ENCODE peak calls at places on chromosomes 2 and 18, in seven cellular contexts. R is substantia nigra; B is body of pancreas; J is right lobe of liver; S is CD8-positive, alpha-beta memory T cell; D is lower lobe of right lung; H is tibial artery. W is an unnamed sample.

GRCh38 chr2:240925576-240926515 is 19.7 kb downstream of the CROCC2 start:
- DNase-seq in D (peak; percentile 44), R (no peak), S (no peak), H (peak; percentile 63), B (peak; percentile 11), J (peak; percentile 16), W (peak; percentile 66)

GRCh38 chr18:53796042-53796729 is 428.3 kb downstream of the MBD2 start:
- DNase-seq in H (peak; percentile 60), B (no peak), R (no peak), J (no peak), S (no peak), D (no peak), W (no peak)

GRCh38 chr2:127675335-127676261 is at the start of gene LIMS2:
- DNase-seq in S (no peak), B (no peak), J (peak; percentile 71), D (peak; percentile 74), H (no peak), R (no peak), W (peak; percentile 81)

GRCh38 chr2:57692395-57692794 is 354.2 kb upstream of the VRK2 start:
- DNase-seq in R (no peak), S (no peak), D (no peak), B (no peak), H (no peak), J (no peak), W (no peak)

GRCh38 chr2:32715391-32715841 is 87.6 kb downstream of the TTC27 start:
- DNase-seq in B (no peak), H (no peak), S (no peak), D (no peak), J (no peak), R (no peak), W (no peak)

GRCh38 chr2:235552671-235553070 is 58.8 kb downstream of the AGAP1 start:
- DNase-seq in S (no peak), D (no peak), H (no peak), J (no peak), R (no peak), B (no peak), W (peak; percentile 26)

GRCh38 chr2:61855178-61855523 is 1.3 kb upstream of the FAM161A start:
- DNase-seq in S (no peak), D (no peak), B (peak; percentile 48), J (peak; percentile 21), R (no peak), H (no peak), W (no peak)

GRCh38 chr2:188181035-188181434 is 110.6 kb upstream of the GULP1 start:
- DNase-seq in B (no peak), J (no peak), D (no peak), S (no peak), H (no peak), R (no peak), W (no peak)

GRCh38 chr18:78296152-78296551 is 683.5 kb upstream of the SALL3 start:
- DNase-seq in D (no peak), J (no peak), B (no peak), S (no peak), R (no peak), H (no peak), W (no peak)

GRCh38 chr2:191740016-191740419 is 62.1 kb downstream of the NABP1 start:
- DNase-seq in J (no peak), H (no peak), D (no peak), S (peak; percentile 14), R (no peak), B (no peak), W (no peak)

GRCh38 chr2:144131042-144131441 is 388.9 kb downstream of the ZEB2 start:
- DNase-seq in D (no peak), J (no peak), R (no peak), B (no peak), H (no peak), S (no peak), W (no peak)

GRCh38 chr2:20361903-20362302 is 11.3 kb upstream of the PUM2 start:
- DNase-seq in D (no peak), S (no peak), H (no peak), B (no peak), J (no peak), R (no peak), W (no peak)

GRCh38 chr2:210287301-210287700 is 27.7 kb downstream of the MYL1 start:
- DNase-seq in B (no peak), H (no peak), S (no peak), J (no peak), R (no peak), D (no peak), W (no peak)

GRCh38 chr18:63999871-64000270 is 30.0 kb downstream of the SERPINB8 start:
- DNase-seq in H (no peak), D (no peak), B (no peak), J (no peak), R (no peak), S (no peak), W (no peak)

GRCh38 chr18:74316257-74317180 is 880 bp downstream of the C18orf63 start:
- DNase-seq in H (no peak), R (no peak), J (no peak), S (no peak), D (no peak), B (no peak), W (peak; percentile 45)

GRCh38 chr2:174343638-174344455 is 9.1 kb downstream of the SP9 start:
- DNase-seq in B (no peak), S (no peak), J (no peak), R (no peak), D (no peak), H (no peak), W (peak; percentile 58)

GRCh38 chr2:206154197-206154596 is 5.0 kb downstream of the NDUFS1 start:
- DNase-seq in J (no peak), S (no peak), R (no peak), D (no peak), B (no peak), H (no peak), W (no peak)

GRCh38 chr2:43020296-43020695 is 206.1 kb downstream of the ZFP36L2 start:
- DNase-seq in D (no peak), B (no peak), J (no peak), S (no peak), H (peak; percentile 24), R (no peak), W (no peak)

GRCh38 chr2:108542071-108542470 is 7.8 kb downstream of the LIMS1 start:
- DNase-seq in J (no peak), B (no peak), D (no peak), S (no peak), R (no peak), H (no peak), W (no peak)

GRCh38 chr2:15691586-15692310 is 100.1 kb downstream of the DDX1 start:
- DNase-seq in S (no peak), B (no peak), D (no peak), J (no peak), H (no peak), R (no peak), W (no peak)

GRCh38 chr2:120912101-120912985 is 176.7 kb downstream of the GLI2 start:
- DNase-seq in J (no peak), H (peak; percentile 85), B (no peak), S (no peak), D (peak; percentile 82), R (no peak), W (peak; percentile 52)
- H3K27ac ChIP-seq in J (no peak overlapping the region), H (peak overlapping the region; percentile 90), B (no peak overlapping the region), S (no peak overlapping the region), D (peak overlapping the region; percentile 31), R (no peak overlapping the region), W (no peak overlapping the region)

GRCh38 chr2:151760139-151760650 is 25.9 kb upstream of the NEB start:
- DNase-seq in H (no peak), J (no peak), S (no peak), B (no peak), D (no peak), R (no peak), W (no peak)
- H3K27ac ChIP-seq in H (no peak overlapping the region), J (no peak overlapping the region), S (no peak overlapping the region), B (no peak overlapping the region), D (no peak overlapping the region), R (no peak overlapping the region), W (no peak overlapping the region)

GRCh38 chr2:110875384-110875725 is 143.0 kb downstream of the ACOXL start:
- DNase-seq in B (no peak), S (no peak), R (no peak), D (no peak), J (no peak), H (no peak), W (no peak)

GRCh38 chr2:110873056-110873502 is 140.7 kb downstream of the ACOXL start:
- DNase-seq in H (no peak), D (no peak), S (no peak), R (no peak), B (no peak), J (no peak), W (no peak)

GRCh38 chr2:110874565-110875383 is 142.4 kb downstream of the ACOXL start:
- DNase-seq in R (no peak), J (no peak), B (no peak), S (no peak), D (no peak), H (no peak), W (no peak)

GRCh38 chr2:110872521-110872920 is 140.1 kb downstream of the ACOXL start:
- DNase-seq in S (no peak), R (no peak), D (no peak), J (no peak), H (no peak), B (no peak), W (no peak)

GRCh38 chr2:110873597-110874525 is 141.5 kb downstream of the ACOXL start:
- DNase-seq in D (no peak), B (no peak), H (no peak), J (no peak), S (no peak), R (no peak), W (no peak)
- H3K27ac ChIP-seq in D (no peak overlapping the region), B (no peak overlapping the region), H (no peak overlapping the region), J (no peak overlapping the region), S (no peak overlapping the region), R (no peak overlapping the region), W (no peak overlapping the region)

GRCh38 chr2:172336681-172337080 is 90.7 kb upstream of the ITGA6 start:
- DNase-seq in D (no peak), J (no peak), R (no peak), H (no peak), B (no peak), S (no peak), W (no peak)

GRCh38 chr2:172342611-172343010 is 84.8 kb upstream of the ITGA6 start:
- DNase-seq in S (no peak), R (no peak), J (no peak), H (no peak), B (no peak), D (no peak), W (no peak)

GRCh38 chr2:172342056-172342455 is 85.3 kb upstream of the ITGA6 start:
- DNase-seq in B (no peak), D (no peak), H (no peak), R (no peak), J (no peak), S (no peak), W (no peak)

GRCh38 chr2:172340394-172340793 is 87.0 kb upstream of the ITGA6 start:
- DNase-seq in D (no peak), H (no peak), R (no peak), S (no peak), J (no peak), B (no peak), W (no peak)

DNA sequence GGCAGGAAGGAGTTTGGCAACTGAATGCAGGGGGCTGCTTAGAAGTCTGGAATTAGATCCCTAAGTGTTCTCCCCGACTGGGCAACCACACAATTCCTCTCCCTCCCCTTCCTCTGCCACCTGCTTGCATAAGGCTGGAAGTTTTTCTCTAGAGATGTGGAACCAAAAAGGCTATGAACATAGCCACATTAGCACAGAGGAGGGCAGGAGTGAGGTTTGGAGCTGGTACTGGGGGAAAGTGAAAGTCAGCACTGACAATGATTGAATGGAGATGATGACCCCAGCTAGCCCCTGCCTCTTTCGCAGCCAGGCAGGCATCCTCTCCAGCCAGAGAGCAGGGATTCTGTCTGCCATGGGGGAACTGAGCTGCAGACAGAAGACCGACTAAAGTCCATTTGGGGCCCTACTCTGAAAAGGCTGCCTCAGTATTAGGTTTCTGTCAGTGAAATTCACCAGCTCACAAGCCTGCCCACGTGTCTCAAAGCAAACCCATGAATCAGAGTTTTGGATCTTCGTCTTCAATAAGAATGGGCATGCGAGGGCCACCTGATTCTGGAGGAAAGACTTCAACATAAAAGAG is 87.9 kb upstream of the ITGA6 start:
- DNase-seq in S (no peak), D (no peak), B (no peak), R (no peak), H (no peak), J (peak; percentile 24), W (no peak)
- H3K27ac ChIP-seq in S (no peak overlapping the region), D (no peak overlapping the region), B (peak overlapping the region; percentile 84), R (no peak overlapping the region), H (no peak overlapping the region), J (peak overlapping the region; percentile 53), W (peak overlapping the region; percentile 33)

W was measured in kidney.